ENCODE peak calls at places on chromosome 10, in eight cellular contexts. Q, V, S, R, N, B, D and O are unnamed samples.

GRCh38 chr10:73744690-73744994 is 470 bp downstream of the SEC24C start:
- DNase-seq in Q (peak; percentile 59), V (no peak), S (peak; percentile 53), R (peak; percentile 58), N (no peak), B (no peak), D (peak; percentile 87), O (peak; percentile 74)

GRCh38 chr10:110487411-110488123 is 10.1 kb upstream of the DUSP5 start:
- DNase-seq in Q (no peak), V (no peak), S (peak; percentile 24), R (peak; percentile 55), N (no peak), B (no peak), D (no peak), O (no peak)

GRCh38 chr10:79196470-79197461 is 128.0 kb downstream of the ZMIZ1 start:
- DNase-seq in Q (peak; percentile 49), V (peak; percentile 36), S (peak; percentile 55), R (peak; percentile 47), N (peak; percentile 91), B (peak; percentile 46), D (peak; percentile 89), O (peak; percentile 90)

GRCh38 chr10:57260175-57260574 is 899.1 kb upstream of the ZWINT start:
- DNase-seq in Q (no peak), V (no peak), S (no peak), R (no peak), N (no peak), B (no peak), D (no peak), O (no peak)

GRCh38 chr10:51700228-51700835 is 937 bp upstream of the CSTF2T start:
- DNase-seq in Q (peak; percentile 62), V (no peak), S (no peak), R (no peak), N (no peak), B (no peak), D (peak; percentile 49), O (no peak)

GRCh38 chr10:75470901-75471300 is 39.5 kb downstream of the LRMDA start:
- DNase-seq in Q (no peak), V (no peak), S (no peak), R (no peak), N (no peak), B (no peak), D (no peak), O (no peak)

GRCh38 chr10:23192396-23192740 is 256 bp downstream of the PTF1A start:
- DNase-seq in Q (peak; percentile 18), V (no peak), S (no peak), R (no peak), N (no peak), B (no peak), D (no peak), O (no peak)

GRCh38 chr10:14723052-14723689 is 51.5 kb downstream of the FAM107B start:
- DNase-seq in Q (no peak), V (no peak), S (no peak), R (no peak), N (no peak), B (no peak), D (no peak), O (no peak)

GRCh38 chr10:130763491-130763890 is 548.0 kb downstream of the TCERG1L start:
- DNase-seq in Q (no peak), V (no peak), S (no peak), R (no peak), N (peak; percentile 19), B (no peak), D (no peak), O (no peak)

GRCh38 chr10:107754814-107755213 is 590.3 kb upstream of the SORCS1 start:
- DNase-seq in Q (no peak), V (no peak), S (no peak), R (no peak), N (no peak), B (no peak), D (no peak), O (no peak)

GRCh38 chr10:129035052-129035805 is 431.8 kb upstream of the MGMT start:
- DNase-seq in Q (no peak), V (no peak), S (no peak), R (no peak), N (peak; percentile 85), B (no peak), D (no peak), O (no peak)

GRCh38 chr10:31940839-31941653 is 12.4 kb upstream of the ARHGAP12 start:
- DNase-seq in Q (peak; percentile 98), V (peak; percentile 99), S (peak; percentile 96), R (peak; percentile 95), N (no peak), B (no peak), D (peak; percentile 60), O (no peak)

GRCh38 chr10:5775705-5776104 is 37.5 kb downstream of the GDI2 start:
- DNase-seq in Q (no peak), V (no peak), S (no peak), R (no peak), N (peak; percentile 80), B (no peak), D (no peak), O (no peak)

GRCh38 chr10:1516492-1517224 is 220.7 kb downstream of the ADARB2 start:
- DNase-seq in Q (no peak), V (no peak), S (no peak), R (no peak), N (no peak), B (no peak), D (no peak), O (no peak)

GRCh38 chr10:92689663-92690210 is at the start of gene HHEX:
- DNase-seq in Q (peak; percentile 50), V (peak; percentile 37), S (peak; percentile 56), R (peak; percentile 76), N (peak; percentile 72), B (no peak), D (peak; percentile 83), O (peak; percentile 86)

GRCh38 chr10:132554991-132555647 is 17.5 kb downstream of the INPP5A start:
- DNase-seq in Q (no peak), V (no peak), S (no peak), R (no peak), N (peak; percentile 80), B (no peak), D (peak; percentile 91), O (peak; percentile 88)

GRCh38 chr10:44715081-44715480 is 196.1 kb upstream of the TMEM72 start:
- DNase-seq in Q (no peak), V (no peak), S (no peak), R (peak; percentile 76), N (no peak), B (no peak), D (no peak), O (no peak)

GRCh38 chr10:35025916-35026315 is 64.2 kb downstream of the CUL2 start:
- DNase-seq in Q (peak; percentile 72), V (no peak), S (no peak), R (peak; percentile 78), N (no peak), B (no peak), D (no peak), O (no peak)

GRCh38 chr10:86234102-86234501 is 132.5 kb downstream of the GRID1 start:
- DNase-seq in Q (no peak), V (no peak), S (no peak), R (no peak), N (no peak), B (no peak), D (no peak), O (no peak)

GRCh38 chr10:71276873-71277272 is 42.2 kb upstream of the SLC29A3 start:
- DNase-seq in Q (no peak), V (no peak), S (no peak), R (no peak), N (no peak), B (no peak), D (no peak), O (no peak)
- H3K9ac ChIP-seq in Q (no peak overlapping the region), V (no peak overlapping the region), S (no peak overlapping the region), R (no peak overlapping the region), N (no peak overlapping the region), B (no peak overlapping the region), D (peak overlapping the region; percentile 21), O (no peak overlapping the region)

GRCh38 chr10:49296826-49297225 is 2.1 kb upstream of the C10orf71 start:
- DNase-seq in Q (no peak), V (no peak), S (no peak), R (no peak), N (no peak), B (no peak), D (no peak), O (no peak)

GRCh38 chr10:49296382-49296781 is 2.6 kb upstream of the C10orf71 start:
- DNase-seq in Q (no peak), V (no peak), S (no peak), R (no peak), N (no peak), B (no peak), D (no peak), O (no peak)

GRCh38 chr10:49298666-49298989 is 342 bp upstream of the C10orf71 start:
- DNase-seq in Q (no peak), V (no peak), S (no peak), R (no peak), N (no peak), B (no peak), D (peak; percentile 57), O (no peak)

GRCh38 chr10:49298990-49299815 is at the start of gene C10orf71:
- DNase-seq in Q (no peak), V (no peak), S (no peak), R (peak; percentile 4), N (no peak), B (no peak), D (peak; percentile 74), O (no peak)

DNA sequence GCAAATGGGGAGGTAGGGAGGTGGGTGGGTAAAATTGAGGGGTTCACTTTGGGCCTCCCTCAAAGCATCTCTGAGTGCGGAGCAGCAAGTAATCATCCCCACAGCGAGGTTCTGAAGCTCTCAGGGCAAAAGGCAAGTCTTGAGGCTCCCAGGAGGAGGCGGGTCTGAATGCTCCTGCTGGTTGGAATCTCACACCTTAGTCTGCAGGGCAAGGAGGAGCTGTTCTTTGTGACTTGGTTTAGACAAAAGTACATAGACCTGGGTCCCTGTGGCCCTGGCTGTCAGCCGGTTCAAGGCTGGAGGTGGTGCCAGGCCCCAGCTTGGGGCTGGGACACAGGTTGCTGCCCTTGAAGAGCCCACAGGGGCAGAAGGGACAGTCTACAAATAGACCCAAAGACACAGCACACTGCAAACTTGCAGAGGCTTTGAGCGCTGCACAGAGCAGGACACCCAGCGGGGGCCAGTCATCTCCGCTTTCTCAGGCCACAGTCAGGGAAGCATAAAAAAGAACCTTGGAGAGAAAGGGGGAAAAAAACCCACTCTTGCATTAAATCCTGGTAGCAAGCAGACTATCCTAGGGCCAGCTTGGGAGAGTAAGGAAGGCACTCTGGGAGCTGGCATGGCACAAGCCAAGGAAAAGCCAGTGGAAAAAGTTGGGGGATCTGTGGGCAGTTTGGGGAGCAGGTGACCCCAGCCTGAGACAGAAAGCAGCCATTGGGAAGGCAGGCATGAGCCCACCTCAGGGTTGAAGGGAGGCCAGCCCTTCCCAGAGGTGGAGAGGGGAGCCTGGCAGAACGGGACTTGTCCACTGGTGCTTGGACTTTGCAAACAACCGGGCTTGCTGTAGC is 928 bp upstream of the C10orf71 start:
- DNase-seq in Q (no peak), V (no peak), S (no peak), R (no peak), N (no peak), B (no peak), D (peak; percentile 52), O (no peak)
- H3K4me3 ChIP-seq in Q (no peak overlapping the region), V (no peak overlapping the region), S (no peak overlapping the region), R (no peak overlapping the region), N (no peak overlapping the region), B (no peak overlapping the region), D (peak overlapping the region; percentile 38), O (no peak overlapping the region)

GRCh38 chr10:62019685-62020361 is 118.3 kb downstream of the ARID5B start:
- DNase-seq in Q (no peak), V (no peak), S (no peak), R (no peak), N (no peak), B (no peak), D (no peak), O (no peak)
- H3K9ac ChIP-seq in Q (peak overlapping the region; percentile 58), V (no peak overlapping the region), S (no peak overlapping the region), R (peak overlapping the region; percentile 53), N (peak overlapping the region; percentile 27), B (no peak overlapping the region), D (no peak overlapping the region), O (no peak overlapping the region)

GRCh38 chr10:30631188-30631587 is 1.6 kb upstream of the LYZL2 start:
- DNase-seq in Q (no peak), V (no peak), S (no peak), R (no peak), N (no peak), B (no peak), D (no peak), O (no peak)
- H3K4me3 ChIP-seq in Q (no peak overlapping the region), V (no peak overlapping the region), S (no peak overlapping the region), R (no peak overlapping the region), N (no peak overlapping the region), B (no peak overlapping the region), D (no peak overlapping the region), O (no peak overlapping the region)